ENCODE peak calls at places on chromosomes 12 and 14, in eight cellular contexts. K is brain microvascular endothelial cell; I is sigmoid colon; F is activated effector memory CD4-positive, alpha-beta T cell treated with anti-CD3 and anti-CD28 coated beads, Interleukin-2, amount 50 U/mL, for 16 hours; J is effector memory CD8-positive, alpha-beta T cell; R is body of pancreas; L is epithelial cell of esophagus; C is NCI-H1694. D is an unnamed sample.

GRCh38 chr12:105355752-105356151 is 25.3 kb downstream of the C12orf75 start:
- DNase-seq in J (no peak), C (no peak), F (no peak), L (peak), R (no peak), K (peak), I (no peak), D (no peak)

GRCh38 chr14:75986439-75986765 is 839 bp downstream of the IFT43 start:
- DNase-seq in L (no peak), R (no peak), C (no peak), K (no peak), I (no peak), F (no peak), J (no peak), D (no peak)

GRCh38 chr14:23360496-23360895 is 4.5 kb downstream of the EFS start:
- DNase-seq in F (peak), J (no peak), K (no peak), R (no peak), L (no peak), I (no peak), C (no peak), D (no peak)

GRCh38 chr14:92224348-92224954 is 98.5 kb upstream of the SLC24A4 start:
- DNase-seq in K (no peak), F (no peak), I (no peak), R (no peak), C (no peak), J (no peak), L (peak), D (no peak)

GRCh38 chr12:53791735-53792326 is 40.1 kb upstream of the CISTR start:
- DNase-seq in C (no peak), J (peak), R (peak), F (peak), K (no peak), L (peak), I (no peak), D (no peak)

GRCh38 chr14:77657244-77657643 is 40.8 kb upstream of the SPTLC2 start:
- DNase-seq in R (peak), F (no peak), L (no peak), I (no peak), C (no peak), K (no peak), J (no peak), D (no peak)

GRCh38 chr12:92786045-92786444 is 83.3 kb downstream of the PLEKHG7 start:
- DNase-seq in C (no peak), K (no peak), J (no peak), F (no peak), L (no peak), I (no peak), R (no peak), D (no peak)

GRCh38 chr12:118334939-118335567 is 37.7 kb downstream of the TAOK3 start:
- DNase-seq in I (no peak), C (no peak), K (no peak), R (no peak), L (no peak), J (no peak), F (no peak), D (no peak)

GRCh38 chr14:35388656-35389314 is 15.8 kb downstream of the NFKBIA start:
- DNase-seq in L (no peak), F (no peak), J (no peak), K (no peak), C (no peak), I (no peak), R (no peak), D (no peak)

GRCh38 chr12:26512213-26512612 is 316.8 kb downstream of the SSPN start:
- DNase-seq in J (no peak), L (no peak), R (no peak), F (no peak), I (no peak), C (no peak), K (no peak), D (no peak)

GRCh38 chr14:42508209-42508946 is 901.7 kb downstream of the LRFN5 start:
- DNase-seq in I (no peak), R (no peak), F (no peak), K (no peak), C (no peak), J (no peak), L (no peak), D (no peak)

GRCh38 chr12:124842073-124842749 is 21.5 kb downstream of the SCARB1 start:
- DNase-seq in L (no peak), I (no peak), K (no peak), C (no peak), J (no peak), R (no peak), F (no peak), D (no peak)

GRCh38 chr12:79415754-79416435 is 274.9 kb downstream of the PAWR start:
- DNase-seq in R (peak), K (no peak), I (no peak), J (no peak), C (no peak), L (peak), F (no peak), D (no peak)

GRCh38 chr14:104082807-104083206 is 2.7 kb upstream of the ASPG start:
- DNase-seq in C (peak), J (no peak), R (peak), K (no peak), F (no peak), L (no peak), I (no peak), D (peak)